ENCODE peak calls at places on chromosomes 13 and 19, in nine cellular contexts. One of them, this sample, is unnamed.

GRCh38 chr19:1956868-1957492 is 16.0 kb downstream of the CSNK1G2 start:
- ATAC-seq in heart left ventricle: peak
- ATAC-seq in naive thymus-derived CD8-positive, alpha-beta T cell: no peak
- ATAC-seq in left lung: no peak
- ATAC-seq in T-cell: no peak
- ATAC-seq in T-helper 17 cell: no peak
- ATAC-seq in psoas muscle: peak
- ATAC-seq in sciatic nerve: peak
- ATAC-seq in stimulated activated effector memory CD8-positive, alpha-beta T cell treated with anti-CD3 and anti-CD28 coated beads, Interleukin-12 subunit alpha, Interleukin-12 subunit beta, amount 100 ng/mL, for 72 hours: no peak
- ATAC-seq in this sample: peak

GRCh38 chr19:15285896-15286591 is 46.3 kb downstream of the BRD4 start:
- ATAC-seq in heart left ventricle: no peak
- ATAC-seq in naive thymus-derived CD8-positive, alpha-beta T cell: no peak
- ATAC-seq in left lung: no peak
- ATAC-seq in T-cell: no peak
- ATAC-seq in T-helper 17 cell: peak
- ATAC-seq in psoas muscle: no peak
- ATAC-seq in sciatic nerve: no peak
- ATAC-seq in stimulated activated effector memory CD8-positive, alpha-beta T cell treated with anti-CD3 and anti-CD28 coated beads, Interleukin-12 subunit alpha, Interleukin-12 subunit beta, amount 100 ng/mL, for 72 hours: no peak
- ATAC-seq in this sample: no peak

GRCh38 chr13:57996717-57997116 is 365.2 kb downstream of the PCDH17 start:
- ATAC-seq in heart left ventricle: no peak
- ATAC-seq in naive thymus-derived CD8-positive, alpha-beta T cell: no peak
- ATAC-seq in left lung: no peak
- ATAC-seq in T-cell: no peak
- ATAC-seq in T-helper 17 cell: no peak
- ATAC-seq in psoas muscle: no peak
- ATAC-seq in sciatic nerve: no peak
- ATAC-seq in stimulated activated effector memory CD8-positive, alpha-beta T cell treated with anti-CD3 and anti-CD28 coated beads, Interleukin-12 subunit alpha, Interleukin-12 subunit beta, amount 100 ng/mL, for 72 hours: no peak
- ATAC-seq in this sample: no peak

GRCh38 chr13:33884506-33885221 is 66.7 kb downstream of the RFC3 start:
- ATAC-seq in heart left ventricle: no peak
- ATAC-seq in naive thymus-derived CD8-positive, alpha-beta T cell: no peak
- ATAC-seq in left lung: no peak
- ATAC-seq in T-cell: no peak
- ATAC-seq in T-helper 17 cell: no peak
- ATAC-seq in psoas muscle: no peak
- ATAC-seq in sciatic nerve: no peak
- ATAC-seq in stimulated activated effector memory CD8-positive, alpha-beta T cell treated with anti-CD3 and anti-CD28 coated beads, Interleukin-12 subunit alpha, Interleukin-12 subunit beta, amount 100 ng/mL, for 72 hours: no peak
- ATAC-seq in this sample: no peak

GRCh38 chr19:56838930-56839664 is 1.4 kb downstream of the PEG3 start:
- ATAC-seq in heart left ventricle: peak
- ATAC-seq in naive thymus-derived CD8-positive, alpha-beta T cell: peak
- ATAC-seq in left lung: peak
- ATAC-seq in T-cell: peak
- ATAC-seq in T-helper 17 cell: peak
- ATAC-seq in psoas muscle: peak
- ATAC-seq in sciatic nerve: peak
- ATAC-seq in stimulated activated effector memory CD8-positive, alpha-beta T cell treated with anti-CD3 and anti-CD28 coated beads, Interleukin-12 subunit alpha, Interleukin-12 subunit beta, amount 100 ng/mL, for 72 hours: peak
- ATAC-seq in this sample: peak

GRCh38 chr13:103031332-103031873 is 34.8 kb downstream of the SLC10A2 start:
- ATAC-seq in heart left ventricle: no peak
- ATAC-seq in naive thymus-derived CD8-positive, alpha-beta T cell: no peak
- ATAC-seq in left lung: no peak
- ATAC-seq in T-cell: no peak
- ATAC-seq in T-helper 17 cell: no peak
- ATAC-seq in psoas muscle: no peak
- ATAC-seq in sciatic nerve: no peak
- ATAC-seq in stimulated activated effector memory CD8-positive, alpha-beta T cell treated with anti-CD3 and anti-CD28 coated beads, Interleukin-12 subunit alpha, Interleukin-12 subunit beta, amount 100 ng/mL, for 72 hours: peak
- ATAC-seq in this sample: no peak

GRCh38 chr13:30576528-30576927 is 41.2 kb upstream of the USPL1 start:
- ATAC-seq in heart left ventricle: peak
- ATAC-seq in naive thymus-derived CD8-positive, alpha-beta T cell: peak
- ATAC-seq in left lung: no peak
- ATAC-seq in T-cell: peak
- ATAC-seq in T-helper 17 cell: peak
- ATAC-seq in psoas muscle: no peak
- ATAC-seq in sciatic nerve: peak
- ATAC-seq in stimulated activated effector memory CD8-positive, alpha-beta T cell treated with anti-CD3 and anti-CD28 coated beads, Interleukin-12 subunit alpha, Interleukin-12 subunit beta, amount 100 ng/mL, for 72 hours: peak
- ATAC-seq in this sample: no peak

GRCh38 chr13:43939149-43939548 is 59.4 kb downstream of the LACC1 start:
- ATAC-seq in heart left ventricle: peak
- ATAC-seq in naive thymus-derived CD8-positive, alpha-beta T cell: no peak
- ATAC-seq in left lung: no peak
- ATAC-seq in T-cell: no peak
- ATAC-seq in T-helper 17 cell: no peak
- ATAC-seq in psoas muscle: no peak
- ATAC-seq in sciatic nerve: no peak
- ATAC-seq in stimulated activated effector memory CD8-positive, alpha-beta T cell treated with anti-CD3 and anti-CD28 coated beads, Interleukin-12 subunit alpha, Interleukin-12 subunit beta, amount 100 ng/mL, for 72 hours: no peak
- ATAC-seq in this sample: no peak

GRCh38 chr19:50204811-50205675 is 1.6 kb downstream of the MYH14 start:
- ATAC-seq in heart left ventricle: peak
- ATAC-seq in naive thymus-derived CD8-positive, alpha-beta T cell: peak
- ATAC-seq in left lung: peak
- ATAC-seq in T-cell: no peak
- ATAC-seq in T-helper 17 cell: peak
- ATAC-seq in psoas muscle: peak
- ATAC-seq in sciatic nerve: peak
- ATAC-seq in stimulated activated effector memory CD8-positive, alpha-beta T cell treated with anti-CD3 and anti-CD28 coated beads, Interleukin-12 subunit alpha, Interleukin-12 subunit beta, amount 100 ng/mL, for 72 hours: no peak
- ATAC-seq in this sample: no peak

GRCh38 chr19:32324631-32325215 is 20.7 kb upstream of the ZNF507 start:
- ATAC-seq in heart left ventricle: no peak
- ATAC-seq in naive thymus-derived CD8-positive, alpha-beta T cell: no peak
- ATAC-seq in left lung: no peak
- ATAC-seq in T-cell: no peak
- ATAC-seq in T-helper 17 cell: no peak
- ATAC-seq in psoas muscle: no peak
- ATAC-seq in sciatic nerve: no peak
- ATAC-seq in stimulated activated effector memory CD8-positive, alpha-beta T cell treated with anti-CD3 and anti-CD28 coated beads, Interleukin-12 subunit alpha, Interleukin-12 subunit beta, amount 100 ng/mL, for 72 hours: no peak
- ATAC-seq in this sample: no peak